ENCODE peak calls at places on chromosome 14, in four cellular contexts. H is iris pigment epithelial cell; M is stimulated activated CD4-positive, alpha-beta T cell treated with anti-CD3 and anti-CD28 coated beads, Interleukin-1b, Interleukin-23, amount 100 ng/mL, for 1 hour; C is CD4-positive, alpha-beta T cell. P is an unnamed sample.

GRCh38 chr14:101175731-101176534 is 272.4 kb upstream of the RTL1 start:
- DNase-seq in H (no peak), M (no peak), C (no peak), P (no peak)

GRCh38 chr14:75084513-75084912 is 15.1 kb downstream of the ZC2HC1C start:
- DNase-seq in H (no peak), M (no peak), C (no peak), P (no peak)

GRCh38 chr14:53060046-53060445 is 93.1 kb downstream of the DDHD1 start:
- DNase-seq in H (peak), M (no peak), C (no peak), P (no peak)

GRCh38 chr14:102772781-102773570 is 4.3 kb upstream of the TRAF3 start:
- DNase-seq in H (peak), M (no peak), C (no peak), P (no peak)

GRCh38 chr14:49971156-49972141 is 78.6 kb downstream of the ARF6 start:
- DNase-seq in H (peak), M (peak), C (peak), P (no peak)

GRCh38 chr14:73863209-73863608 is 11.6 kb downstream of the PTGR2 start:
- DNase-seq in H (no peak), M (no peak), C (no peak), P (no peak)

GRCh38 chr14:55103005-55103640 is 25.9 kb upstream of the LGALS3 start:
- DNase-seq in H (peak), M (no peak), C (peak), P (peak)

GRCh38 chr14:31251028-31251958 is 43.7 kb upstream of the HECTD1 start:
- DNase-seq in H (no peak), M (no peak), C (no peak), P (no peak)

GRCh38 chr14:55699131-55700057 is 119.4 kb downstream of the KTN1 start:
- DNase-seq in H (no peak), M (no peak), C (no peak), P (no peak)

GRCh38 chr14:21494902-21495762 is 16.0 kb downstream of the METTL3 start:
- DNase-seq in H (peak), M (no peak), C (no peak), P (no peak)

GRCh38 chr14:93285048-93285447 is 47.8 kb downstream of the BTBD7 start:
- DNase-seq in H (peak), M (no peak), C (no peak), P (no peak)

GRCh38 chr14:24984846-24985589 is 64.9 kb downstream of the STXBP6 start:
- DNase-seq in H (peak), M (no peak), C (no peak), P (no peak)

GRCh38 chr14:74946659-74947281 is 8.6 kb downstream of the PGF start:
- DNase-seq in H (no peak), M (no peak), C (no peak), P (no peak)

GRCh38 chr14:91416744-91417133 is 881 bp downstream of the CCDC88C start:
- DNase-seq in H (no peak), M (no peak), C (no peak), P (peak)

GRCh38 chr14:93682459-93682858 is 105.8 kb downstream of the PRIMA1 start:
- DNase-seq in H (no peak), M (no peak), C (no peak), P (no peak)

GRCh38 chr14:33811731-33812130 is 139.1 kb downstream of the EGLN3 start:
- DNase-seq in H (no peak), M (no peak), C (no peak), P (no peak)

GRCh38 chr14:73725116-73726024 is 11.2 kb upstream of the PNMA1 start:
- DNase-seq in H (peak), M (no peak), C (no peak), P (no peak)

GRCh38 chr14:92513204-92513965 is at the start of gene RIN3:
- DNase-seq in H (peak), M (no peak), C (peak), P (peak)

GRCh38 chr14:104317975-104318557 is 179.7 kb downstream of the KIF26A start:
- DNase-seq in H (no peak), M (no peak), C (no peak), P (no peak)

GRCh38 chr14:74909911-74910310 is 13.1 kb downstream of the RPS6KL1 start:
- DNase-seq in H (no peak), M (no peak), C (no peak), P (no peak)

GRCh38 chr14:74514471-74514932 is 20.9 kb downstream of the ISCA2 start:
- DNase-seq in H (peak), M (no peak), C (no peak), P (no peak)

GRCh38 chr14:94867931-94868597 is 98.2 kb upstream of the GSC start:
- DNase-seq in H (no peak), M (no peak), C (no peak), P (no peak)

GRCh38 chr14:23629831-23630396 is 6.2 kb upstream of the DHRS2 start:
- DNase-seq in H (no peak), M (no peak), C (no peak), P (no peak)

GRCh38 chr14:36438883-36439282 is 81.1 kb downstream of the NKX2-1 start:
- DNase-seq in H (no peak), M (no peak), C (no peak), P (no peak)

GRCh38 chr14:105026789-105027563 is 6.1 kb upstream of the CDCA4 start:
- DNase-seq in H (peak), M (no peak), C (no peak), P (no peak)

GRCh38 chr14:22979748-22980392 is 2.5 kb downstream of the AJUBA start:
- DNase-seq in H (no peak), M (no peak), C (no peak), P (no peak)

GRCh38 chr14:22691171-22691570 is 47.0 kb upstream of the OR6J1 start:
- DNase-seq in H (peak), M (no peak), C (no peak), P (no peak)

GRCh38 chr14:84225243-84225642 is 1304.7 kb upstream of the FLRT2 start:
- DNase-seq in H (no peak), M (no peak), C (no peak), P (no peak)

GRCh38 chr14:64918216-64918615 is 4.0 kb downstream of the CHURC1 start:
- DNase-seq in H (peak), M (no peak), C (no peak), P (no peak)

GRCh38 chr14:50527970-50528369 is 4.4 kb downstream of the MAP4K5 start:
- DNase-seq in H (peak), M (no peak), C (no peak), P (no peak)

GRCh38 chr14:68612049-68612448 is 180.8 kb downstream of the ZFP36L1 start:
- DNase-seq in H (no peak), M (no peak), C (no peak), P (no peak)

GRCh38 chr14:31829256-31829923 is 247.7 kb upstream of the ARHGAP5 start:
- DNase-seq in H (peak), M (no peak), C (no peak), P (no peak)

P was measured in effector memory CD8-positive, alpha-beta T cell.